ENCODE peak calls at places on chromosomes 4 and X, in six cellular contexts. U, W, J, Z, S and P are unnamed samples.

GRCh38 chrX:17174671-17175070 is 200.3 kb upstream of the NHS start:
- DNase-seq in S (no peak), U (no peak), Z (no peak), W (no peak), J (no peak), P (no peak)

GRCh38 chr4:88143504-88143903 is 14.9 kb downstream of the ABCG2 start:
- DNase-seq in S (no peak), U (no peak), W (no peak), J (no peak), Z (no peak), P (no peak)

GRCh38 chrX:27751976-27752375 is 55.8 kb upstream of the MAGEB10 start:
- DNase-seq in U (no peak), J (no peak), Z (no peak), W (no peak), S (no peak), P (no peak)

GRCh38 chr4:99817310-99817885 is 771 bp downstream of the DAPP1 start:
- DNase-seq in W (no peak), U (no peak), Z (peak; percentile 33), J (no peak), S (no peak), P (no peak)

GRCh38 chrX:16033336-16033735 is 90.0 kb upstream of the GRPR start:
- DNase-seq in U (no peak), W (no peak), S (no peak), J (no peak), Z (no peak), P (no peak)

GRCh38 chr4:165190591-165191212 is 16.7 kb upstream of the KLHL2 start:
- DNase-seq in S (no peak), U (no peak), J (no peak), Z (no peak), W (no peak), P (no peak)

GRCh38 chrX:21479695-21480280 is 105.6 kb downstream of the CNKSR2 start:
- DNase-seq in Z (peak; percentile 17), U (no peak), S (no peak), J (no peak), W (peak; percentile 34), P (no peak)

GRCh38 chr4:140662082-140662869 is 93.5 kb upstream of the UCP1 start:
- DNase-seq in S (no peak), Z (no peak), J (no peak), W (no peak), U (no peak), P (no peak)

GRCh38 chrX:48101443-48101842 is 29.0 kb upstream of the SPACA5B start:
- DNase-seq in U (no peak), W (no peak), J (no peak), S (no peak), Z (no peak), P (no peak)

GRCh38 chr4:184816962-184817361 is 8.8 kb downstream of the ACSL1 start:
- DNase-seq in J (no peak), Z (peak; percentile 44), W (no peak), U (no peak), S (no peak), P (no peak)

GRCh38 chrX:30910124-30910860 is 21.2 kb upstream of the TAB3 start:
- DNase-seq in U (no peak), S (no peak), W (no peak), J (no peak), Z (no peak), P (no peak)

GRCh38 chrX:40006025-40007017 is 91.4 kb downstream of the BCOR start:
- DNase-seq in U (peak; percentile 53), Z (peak; percentile 61), W (peak; percentile 81), J (no peak), S (peak; percentile 83), P (peak; percentile 76)

GRCh38 chrX:2609431-2610238 is 81.5 kb upstream of the CD99 start:
- DNase-seq in Z (no peak), S (no peak), W (peak; percentile 44), U (no peak), J (no peak), P (no peak)

GRCh38 chrX:37883196-37883595 is 35.8 kb upstream of the DYNLT3 start:
- DNase-seq in J (no peak), S (no peak), Z (no peak), W (no peak), U (no peak), P (no peak)

DNA sequence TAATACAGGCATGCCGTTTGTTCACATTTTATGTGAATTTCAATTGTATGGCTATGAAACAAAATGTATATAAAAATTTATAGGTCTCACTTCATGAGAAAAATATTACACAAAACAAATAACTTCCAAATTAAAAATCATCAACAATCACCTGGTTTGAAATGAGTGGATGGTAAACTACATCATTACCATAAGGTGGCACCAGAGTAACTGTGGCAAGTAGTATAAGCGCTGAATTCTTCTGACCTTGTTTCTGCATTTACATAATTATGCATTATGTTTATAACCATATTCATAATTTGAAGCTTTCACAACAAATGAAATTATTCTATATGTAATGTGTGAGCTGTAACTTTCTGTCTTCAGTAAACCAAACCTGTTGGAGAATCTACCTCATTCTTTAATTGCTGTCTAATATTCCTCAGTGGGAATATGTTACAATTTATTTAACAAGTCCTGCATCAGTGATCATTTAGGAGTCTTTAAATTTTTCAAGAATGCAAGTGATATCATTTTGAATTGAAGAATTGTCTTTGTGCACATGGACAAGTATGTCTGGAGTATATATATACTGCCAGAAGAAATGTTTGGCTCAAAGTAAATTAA is 55.2 kb downstream of the MMRN1 start:
- DNase-seq in S (no peak), U (no peak), W (no peak), J (no peak), Z (no peak), P (no peak)
- TF ChIP-seq CTCF in S (peak; percentile 62), U (no peak), W (peak; percentile 48), J (peak; percentile 44), Z (peak; percentile 67), P (peak; percentile 49)

GRCh38 chr4:61517144-61517543 is 317.0 kb downstream of the ADGRL3 start:
- DNase-seq in J (peak; percentile 52), U (no peak), W (peak; percentile 70), Z (no peak), S (peak; percentile 90), P (no peak)
- TF ChIP-seq CTCF in J (peak; percentile 60), U (no peak), W (peak; percentile 48), Z (no peak), S (peak; percentile 65), P (peak; percentile 40)

DNA sequence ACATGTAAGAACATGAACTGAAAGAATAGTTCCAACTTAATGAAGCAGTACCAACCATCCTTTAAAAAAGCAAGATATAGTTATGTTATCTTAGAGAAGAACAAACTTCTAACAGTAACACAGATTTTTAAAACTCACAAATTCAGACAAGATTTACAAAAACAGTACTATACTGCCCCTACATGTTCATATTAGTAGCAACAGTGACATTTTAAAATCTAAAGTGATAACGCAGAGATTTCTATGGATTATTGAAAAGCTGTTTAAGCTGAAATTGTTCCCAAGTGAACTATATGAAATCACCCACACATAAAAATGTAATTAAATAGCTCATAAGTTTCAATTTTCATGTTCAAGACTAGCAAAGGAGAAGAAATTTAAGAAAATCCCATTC is 166.0 kb downstream of the FBXW7 start:
- DNase-seq in U (no peak), S (no peak), W (no peak), Z (no peak), J (no peak), P (no peak)
- TF ChIP-seq CTCF in U (no peak), S (peak; percentile 36), W (peak; percentile 36), Z (peak; percentile 24), J (peak; percentile 46), P (peak; percentile 60)

GRCh38 chr4:67091668-67092067 is 453.6 kb downstream of the CENPC start:
- DNase-seq in U (no peak), J (no peak), S (no peak), W (no peak), Z (no peak), P (no peak)

GRCh38 chr4:67084801-67085200 is 460.5 kb downstream of the CENPC start:
- DNase-seq in J (no peak), U (no peak), Z (no peak), S (no peak), W (peak; percentile 14), P (no peak)

GRCh38 chr4:67082746-67083145 is 462.6 kb downstream of the CENPC start:
- DNase-seq in S (no peak), Z (no peak), U (no peak), J (no peak), W (no peak), P (no peak)

GRCh38 chr4:67083496-67083895 is 461.8 kb downstream of the CENPC start:
- DNase-seq in U (no peak), W (peak; percentile 50), S (no peak), Z (no peak), J (no peak), P (no peak)

DNA sequence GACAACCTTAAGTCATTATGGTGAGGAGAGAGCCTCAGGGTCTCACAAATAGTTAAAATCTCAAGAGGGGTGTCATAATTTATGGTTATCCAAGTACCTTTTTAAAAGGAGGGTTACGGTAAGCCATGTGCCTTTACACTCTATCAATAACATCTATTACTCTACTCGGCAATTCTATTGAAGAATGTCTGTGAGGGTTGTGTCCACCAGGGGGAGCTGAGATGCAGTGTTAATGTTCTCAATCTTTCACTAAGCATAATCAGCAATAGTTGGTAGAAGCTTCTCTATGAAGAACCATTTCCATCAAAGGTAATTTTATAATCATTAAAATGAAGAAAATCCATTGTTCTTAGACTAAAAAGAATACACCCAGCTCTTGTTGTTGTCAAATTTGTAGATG is 457.4 kb downstream of the CENPC start:
- DNase-seq in J (no peak), U (no peak), Z (peak; percentile 6), W (peak; percentile 50), S (peak; percentile 50), P (no peak)
- TF ChIP-seq CTCF in J (peak; percentile 48), U (no peak), Z (peak; percentile 63), W (peak; percentile 72), S (peak; percentile 80), P (peak; percentile 70)

GRCh38 chr4:127782275-127783025 is at the start of gene HSPA4L:
- DNase-seq in Z (peak; percentile 50), J (peak; percentile 78), S (no peak), W (peak; percentile 67), U (peak; percentile 77), P (no peak)
- TF ChIP-seq CTCF in Z (no peak), J (peak; percentile 38), S (peak; percentile 46), W (peak; percentile 38), U (peak; percentile 9), P (peak; percentile 60)

GRCh38 chr4:180949825-180950224 is 1293.4 kb upstream of the TENM3 start:
- DNase-seq in S (no peak), U (no peak), J (no peak), Z (no peak), W (no peak), P (no peak)

GRCh38 chr4:180951312-180951711 is 1291.9 kb upstream of the TENM3 start:
- DNase-seq in S (no peak), J (no peak), U (no peak), W (no peak), Z (no peak), P (no peak)

GRCh38 chr4:180950377-180950776 is 1292.8 kb upstream of the TENM3 start:
- DNase-seq in J (no peak), Z (no peak), U (no peak), W (no peak), S (no peak), P (no peak)

GRCh38 chr4:180953572-180953971 is 1289.6 kb upstream of the TENM3 start:
- DNase-seq in Z (no peak), S (peak; percentile 45), J (no peak), U (no peak), W (peak; percentile 34), P (no peak)
- TF ChIP-seq CTCF in Z (no peak), S (peak; percentile 65), J (peak; percentile 25), U (no peak), W (peak; percentile 55), P (no peak)

GRCh38 chrX:12709047-12709446 is 82.2 kb upstream of the PRPS2 start:
- DNase-seq in Z (no peak), S (peak; percentile 72), W (peak; percentile 41), U (no peak), J (no peak), P (no peak)
- TF ChIP-seq CTCF in Z (no peak), S (peak; percentile 67), W (peak; percentile 55), U (no peak), J (peak; percentile 43), P (peak; percentile 54)